ENCODE peak calls at places on chromosomes 4 and X, in five cellular contexts. N is A172, M is A549, H is AG08396, B is AG10803. D is an unnamed sample.

GRCh38 chr4:61406677-61407076 is 206.6 kb downstream of the ADGRL3 start:
- DNase-seq in N (no peak), M (no peak), H (no peak), B (no peak), D (no peak)

GRCh38 chrX:41922125-41922521 is 1.2 kb downstream of the CASK start:
- DNase-seq in N (peak; percentile 17), M (no peak), H (peak; percentile 22), B (peak; percentile 17), D (peak; percentile 34)

GRCh38 chrX:68936608-68937007 is 107.8 kb downstream of the EFNB1 start:
- DNase-seq in N (peak; percentile 38), M (peak; percentile 10), H (peak; percentile 66), B (peak; percentile 88), D (peak; percentile 83)

GRCh38 chr4:23685481-23685880 is 204.4 kb downstream of the PPARGC1A start:
- DNase-seq in N (no peak), M (no peak), H (no peak), B (no peak), D (no peak)

GRCh38 chr4:143251781-143252180 is 67.1 kb downstream of the USP38 start:
- DNase-seq in N (no peak), M (no peak), H (no peak), B (no peak), D (no peak)

GRCh38 chr4:48445704-48446103 is 37.4 kb upstream of the SLC10A4 start:
- DNase-seq in N (no peak), M (peak; percentile 3), H (no peak), B (peak; percentile 15), D (peak; percentile 10)

GRCh38 chr4:10196191-10196590 is 79.6 kb upstream of the WDR1 start:
- DNase-seq in N (no peak), M (no peak), H (peak; percentile 0), B (no peak), D (no peak)

GRCh38 chr4:107619065-107619464 is 101.0 kb downstream of the PAPSS1 start:
- DNase-seq in N (peak; percentile 68), M (no peak), H (peak; percentile 67), B (peak; percentile 99), D (peak; percentile 88)

GRCh38 chr4:152159773-152160172 is 376.1 kb downstream of the FBXW7 start:
- DNase-seq in N (no peak), M (no peak), H (no peak), B (no peak), D (no peak)

GRCh38 chr4:145739840-145740239 is 59.9 kb downstream of the C4orf51 start:
- DNase-seq in N (no peak), M (peak; percentile 69), H (no peak), B (no peak), D (peak; percentile 33)

GRCh38 chr4:161762796-161763195 is 401.0 kb downstream of the FSTL5 start:
- DNase-seq in N (peak; percentile 62), M (peak; percentile 6), H (no peak), B (peak; percentile 29), D (peak; percentile 0)

GRCh38 chrX:95383778-95384177 is 1300.9 kb upstream of the DIAPH2 start:
- DNase-seq in N (no peak), M (no peak), H (no peak), B (no peak), D (no peak)

GRCh38 chr4:6272863-6273660 is 3.4 kb downstream of the WFS1 start:
- DNase-seq in N (peak; percentile 96), M (peak; percentile 32), H (peak; percentile 90), B (peak; percentile 74), D (peak; percentile 94)

GRCh38 chrX:39729834-39730670 is 367.7 kb downstream of the BCOR start:
- DNase-seq in N (peak; percentile 42), M (no peak), H (no peak), B (no peak), D (no peak)

GRCh38 chrX:22136711-22137110 is 104.6 kb downstream of the PHEX start:
- DNase-seq in N (no peak), M (no peak), H (no peak), B (no peak), D (no peak)

GRCh38 chrX:91108761-91109160 is 325.9 kb upstream of the PABPC5 start:
- DNase-seq in N (no peak), M (no peak), H (no peak), B (no peak), D (no peak)

GRCh38 chr4:121668368-121669162 is 28.2 kb downstream of the ANXA5 start:
- DNase-seq in N (peak; percentile 99), M (no peak), H (peak; percentile 62), B (peak; percentile 97), D (peak; percentile 97)

GRCh38 chrX:7574325-7574724 is 268.6 kb upstream of the VCX start:
- DNase-seq in N (peak; percentile 13), M (no peak), H (no peak), B (no peak), D (peak; percentile 11)

GRCh38 chrX:68307767-68308166 is 125.5 kb downstream of the OPHN1 start:
- DNase-seq in N (peak; percentile 74), M (peak; percentile 22), H (peak; percentile 22), B (peak; percentile 80), D (peak; percentile 81)

GRCh38 chr4:160848901-160849735 is 1314.7 kb downstream of the FSTL5 start:
- DNase-seq in N (peak; percentile 53), M (peak; percentile 51), H (no peak), B (peak; percentile 3), D (no peak)

GRCh38 chr4:4260185-4260751 is 12.2 kb upstream of the TMEM128 start:
- DNase-seq in N (peak; percentile 61), M (peak; percentile 72), H (peak; percentile 52), B (peak; percentile 69), D (peak; percentile 64)

GRCh38 chr4:760616-761015 is 55.0 kb downstream of the PCGF3 start:
- DNase-seq in N (no peak), M (no peak), H (no peak), B (no peak), D (no peak)

GRCh38 chrX:40104649-40105015 is 6.9 kb upstream of the BCOR start:
- DNase-seq in N (no peak), M (no peak), H (peak; percentile 70), B (peak; percentile 68), D (peak; percentile 74)

GRCh38 chrX:2628751-2629315 is 62.3 kb upstream of the CD99 start:
- DNase-seq in N (peak; percentile 45), M (peak; percentile 32), H (no peak), B (no peak), D (no peak)

GRCh38 chrX:11423362-11423818 is 130.2 kb downstream of the AMELX start:
- DNase-seq in N (peak; percentile 85), M (peak; percentile 1), H (peak; percentile 68), B (peak; percentile 76), D (peak; percentile 78)

GRCh38 chr4:148061795-148062194 is 329.9 kb downstream of the ARHGAP10 start:
- DNase-seq in N (no peak), M (no peak), H (no peak), B (no peak), D (no peak)

GRCh38 chrX:44178271-44178670 is 165.2 kb downstream of the EFHC2 start:
- DNase-seq in N (no peak), M (no peak), H (no peak), B (no peak), D (no peak)

GRCh38 chr4:170234800-170235199 is 145.0 kb upstream of the AADAT start:
- DNase-seq in N (no peak), M (no peak), H (no peak), B (no peak), D (no peak)

GRCh38 chrX:152637649-152638442 is at the start of gene GABRQ:
- DNase-seq in N (no peak), M (peak; percentile 46), H (no peak), B (peak; percentile 0), D (no peak)

GRCh38 chrX:105191878-105192277 is 28.6 kb downstream of the TEX13A start:
- DNase-seq in N (no peak), M (peak; percentile 10), H (peak; percentile 19), B (no peak), D (no peak)

GRCh38 chrX:78753571-78753970 is 6.1 kb downstream of the LPAR4 start:
- DNase-seq in N (no peak), M (no peak), H (no peak), B (no peak), D (no peak)

GRCh38 chr4:37639551-37640293 is 46.5 kb downstream of the RELL1 start:
- DNase-seq in N (no peak), M (no peak), H (no peak), B (no peak), D (no peak)

GRCh38 chrX:100643943-100644587 is at the start of gene SRPX2:
- DNase-seq in N (peak; percentile 58), M (peak; percentile 80), H (peak; percentile 63), B (peak; percentile 87), D (peak; percentile 84)

D was measured in EL.